ENCODE peak calls at places on chromosomes 16 and 17, in four cellular contexts. M is heart left ventricle, O is tibial nerve, I is IMR-90. U is an unnamed sample.

GRCh38 chr17:65850486-65850885 is 289.0 kb upstream of the AXIN2 start:
- DNase-seq in M (no peak), I (peak; percentile 29), O (no peak), U (no peak)

GRCh38 chr16:80174416-80174815 is 366.4 kb upstream of the DYNLRB2 start:
- DNase-seq in I (peak; percentile 89), M (no peak), O (no peak), U (no peak)

GRCh38 chr16:30721606-30722005 is 22.6 kb downstream of the SRCAP start:
- DNase-seq in I (peak; percentile 16), M (no peak), O (no peak), U (no peak)

GRCh38 chr16:19722981-19723380 is 4.9 kb downstream of the IQCK start:
- DNase-seq in I (no peak), O (no peak), M (no peak), U (no peak)

GRCh38 chr17:1147664-1148063 is 32.1 kb downstream of the ABR start:
- DNase-seq in O (no peak), M (no peak), I (peak; percentile 43), U (no peak)

GRCh38 chr16:64417711-64418227 is 704.1 kb downstream of the CDH11 start:
- DNase-seq in M (no peak), O (no peak), I (peak; percentile 41), U (no peak)

GRCh38 chr17:62051053-62051452 is 14.0 kb downstream of the MED13 start:
- DNase-seq in I (no peak), M (no peak), O (no peak), U (no peak)

GRCh38 chr17:80774643-80775281 is 216.9 kb upstream of the CHMP6 start:
- DNase-seq in M (no peak), I (no peak), O (no peak), U (no peak)

GRCh38 chr16:68417711-68418301 is 30.5 kb downstream of the SMPD3 start:
- DNase-seq in I (no peak), M (no peak), O (no peak), U (peak; percentile 57)

GRCh38 chr16:86886651-86887050 is 308.3 kb downstream of the FOXL1 start:
- DNase-seq in I (peak; percentile 41), O (no peak), M (no peak), U (no peak)

GRCh38 chr16:85613609-85614337 is 651 bp downstream of the GSE1 start:
- DNase-seq in O (peak; percentile 49), M (peak; percentile 82), I (no peak), U (peak; percentile 86)

GRCh38 chr17:53950207-53950857 is 127.6 kb downstream of the KIF2B start:
- DNase-seq in I (no peak), O (no peak), M (no peak), U (no peak)

GRCh38 chr17:59381716-59382570 is 50.5 kb downstream of the YPEL2 start:
- DNase-seq in M (peak; percentile 74), I (no peak), O (peak; percentile 47), U (no peak)

GRCh38 chr16:1335996-1336395 is 2.6 kb downstream of the BAIAP3 start:
- DNase-seq in O (no peak), I (no peak), M (no peak), U (no peak)

GRCh38 chr17:36641877-36642845 is 40.8 kb downstream of the MRM1 start:
- DNase-seq in O (no peak), I (no peak), M (no peak), U (no peak)

GRCh38 chr17:10216213-10216982 is 18.0 kb upstream of the GAS7 start:
- DNase-seq in M (no peak), I (no peak), O (no peak), U (no peak)

GRCh38 chr17:68020451-68020779 is 15.1 kb upstream of the KPNA2 start:
- DNase-seq in M (no peak), I (no peak), O (no peak), U (no peak)

GRCh38 chr17:3213587-3213986 is 6.1 kb downstream of the OR1A1 start:
- DNase-seq in O (no peak), M (no peak), I (no peak), U (no peak)

GRCh38 chr16:78368121-78369102 is 269.0 kb downstream of the WWOX start:
- DNase-seq in M (no peak), O (no peak), I (no peak), U (no peak)

GRCh38 chr17:83145358-83145738 is 65.9 kb downstream of the METRNL start:
- DNase-seq in I (no peak), O (no peak), M (no peak), U (no peak)

GRCh38 chr17:10875411-10875810 is 37.5 kb upstream of the PIRT start:
- DNase-seq in I (no peak), O (no peak), M (no peak), U (peak; percentile 28)

GRCh38 chr16:85205747-85206471 is 93.6 kb upstream of the CIBAR2 start:
- DNase-seq in I (peak; percentile 78), O (peak; percentile 45), M (no peak), U (no peak)

GRCh38 chr16:58451263-58451662 is 48.7 kb upstream of the NDRG4 start:
- DNase-seq in I (no peak), O (no peak), M (no peak), U (no peak)

GRCh38 chr17:2266045-2266864 is 37.3 kb downstream of the SMG6 start:
- DNase-seq in O (no peak), M (no peak), I (no peak), U (no peak)

GRCh38 chr17:26792486-26792885 is 501.4 kb upstream of the WSB1 start:
- DNase-seq in I (peak; percentile 55), M (no peak), O (no peak), U (no peak)

GRCh38 chr16:85173077-85173980 is 61.1 kb upstream of the CIBAR2 start:
- DNase-seq in M (no peak), I (peak; percentile 97), O (no peak), U (no peak)

GRCh38 chr16:68086336-68086821 is 1.2 kb downstream of the NFATC3 start:
- DNase-seq in I (peak; percentile 59), M (no peak), O (no peak), U (peak; percentile 66)

GRCh38 chr16:4091638-4092037 is 24.6 kb downstream of the ADCY9 start:
- DNase-seq in I (no peak), M (no peak), O (no peak), U (no peak)

GRCh38 chr17:68783861-68784260 is 171.3 kb downstream of the ABCA8 start:
- DNase-seq in O (no peak), M (no peak), I (no peak), U (no peak)

GRCh38 chr16:77789646-77790370 is 1.4 kb downstream of the VAT1L start:
- DNase-seq in O (no peak), M (no peak), I (no peak), U (no peak)

GRCh38 chr16:17351471-17352045 is 119.2 kb downstream of the XYLT1 start:
- DNase-seq in M (no peak), O (no peak), I (no peak), U (no peak)

GRCh38 chr17:79051306-79051705 is 23.3 kb upstream of the ENGASE start:
- DNase-seq in O (no peak), I (peak; percentile 36), M (no peak), U (no peak)

GRCh38 chr17:17982796-17983195 is 10.1 kb downstream of the DRC3 start:
- DNase-seq in M (no peak), O (no peak), I (no peak), U (no peak)

GRCh38 chr17:17985153-17985552 is 12.5 kb downstream of the DRC3 start:
- DNase-seq in I (no peak), M (no peak), O (no peak), U (no peak)

GRCh38 chr17:17983776-17984175 is 11.1 kb downstream of the DRC3 start:
- DNase-seq in I (no peak), M (no peak), O (no peak), U (no peak)

GRCh38 chr17:17981330-17981729 is 8.7 kb downstream of the DRC3 start:
- DNase-seq in I (no peak), M (no peak), O (no peak), U (no peak)

DNA sequence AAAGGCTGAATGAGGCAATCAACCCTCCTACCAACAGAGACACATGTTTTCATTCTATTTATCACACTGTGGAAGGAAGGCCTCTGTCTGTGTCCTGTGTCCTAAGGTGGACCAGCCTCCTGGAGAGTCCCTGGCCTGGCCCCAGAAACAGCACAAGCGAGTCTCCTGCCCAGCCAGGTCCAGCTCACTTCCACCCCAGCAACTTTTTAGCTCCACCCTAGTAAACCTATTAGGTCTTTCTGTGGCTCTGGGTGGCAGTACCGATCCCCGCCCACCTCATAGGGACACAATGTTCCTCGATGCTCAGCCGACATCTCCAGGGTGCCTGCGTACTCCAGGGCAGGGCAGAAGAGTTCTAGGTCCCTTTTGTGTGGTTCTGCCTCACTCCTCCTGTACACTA is 10.7 kb downstream of the DRC3 start:
- DNase-seq in I (no peak), M (no peak), O (no peak), U (no peak)
- TF ChIP-seq POLR2A in I (no peak), M (no peak), O (no peak), U (no peak)

GRCh38 chr16:81831722-81832126 is 52.6 kb downstream of the PLCG2 start:
- DNase-seq in M (peak; percentile 77), O (peak; percentile 7), I (no peak), U (peak; percentile 15)
- TF ChIP-seq POLR2A in M (no peak), O (no peak), I (no peak), U (no peak)

DNA sequence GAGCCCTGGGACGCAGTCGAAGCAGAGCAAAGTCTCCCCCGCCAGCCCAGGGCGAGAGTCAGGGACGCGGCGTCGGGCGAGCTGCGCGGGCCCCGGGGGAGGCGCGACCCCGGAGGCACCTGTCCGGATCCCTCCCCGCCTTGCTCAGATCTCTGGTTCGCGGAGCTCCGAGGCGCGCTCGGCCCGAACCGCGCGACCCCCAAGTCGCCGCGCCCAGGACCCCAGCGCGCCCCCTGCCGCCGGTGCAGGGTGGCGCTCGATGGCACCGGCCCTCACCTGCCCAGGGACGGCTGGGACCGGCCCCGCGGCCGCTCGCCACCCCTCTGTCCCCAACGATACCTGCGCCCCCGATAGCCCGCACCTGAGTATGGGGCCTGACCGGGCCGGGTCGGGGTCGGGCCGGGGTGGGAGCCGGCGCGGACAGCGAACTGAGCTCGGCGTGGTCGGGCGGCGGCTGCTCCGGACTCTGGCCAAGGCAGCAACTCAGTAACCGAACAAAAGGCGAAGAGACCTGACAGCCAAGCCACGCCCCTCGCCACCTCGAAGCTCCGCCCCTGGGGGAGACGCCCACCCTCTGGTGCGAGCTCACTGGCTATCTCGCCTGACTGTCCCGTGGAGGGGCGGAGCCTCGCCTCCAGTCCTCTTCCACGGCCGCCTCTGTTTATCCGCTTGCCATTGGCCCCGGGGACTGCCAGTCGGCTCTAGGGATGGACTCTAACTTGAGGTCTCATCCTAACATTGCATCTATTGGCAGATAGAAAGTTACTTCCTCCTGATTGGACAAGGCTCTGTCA is at the start of gene JUP:
- DNase-seq in O (peak; percentile 98), I (peak; percentile 99), M (peak; percentile 99), U (peak; percentile 96)
- TF ChIP-seq POLR2A in O (peak; percentile 99), I (peak; percentile 86), M (peak; percentile 100), U (peak; percentile 66)

DNA sequence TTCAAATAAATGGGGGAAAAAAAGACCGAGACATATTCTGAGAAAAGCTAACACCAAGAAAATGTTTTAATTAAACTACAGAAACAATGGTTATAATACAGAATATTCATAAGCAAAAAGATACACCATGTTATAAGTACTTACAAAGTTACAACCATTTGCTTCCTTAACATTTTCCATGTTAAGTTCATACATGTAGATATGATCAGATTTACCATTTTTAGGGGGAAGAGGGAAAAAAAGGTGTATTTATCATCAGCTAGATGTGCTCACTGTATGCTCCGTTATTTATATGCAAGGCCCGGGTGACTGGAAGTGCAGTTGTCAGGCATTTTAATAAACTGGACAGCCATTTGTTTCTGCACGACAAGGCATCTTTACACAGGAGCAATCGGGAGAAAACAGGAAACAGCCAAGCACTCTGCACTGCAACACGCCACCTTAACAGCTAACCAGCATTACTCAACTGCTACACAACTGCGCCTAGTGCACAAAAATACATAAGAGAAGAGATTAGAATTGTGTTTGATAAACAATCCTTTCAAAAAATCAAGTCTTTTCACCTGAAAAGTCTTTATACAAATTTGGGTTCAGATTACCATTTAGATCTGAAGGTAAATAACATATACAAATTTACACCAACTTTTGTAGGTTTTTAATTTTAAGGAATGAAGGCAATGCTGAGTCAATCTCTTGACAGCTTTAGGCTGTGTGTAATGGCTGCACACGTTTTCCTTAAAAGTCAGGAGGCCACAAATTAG is 2.9 kb downstream of the SRSF2 start:
- DNase-seq in M (no peak), O (no peak), I (peak; percentile 49), U (peak; percentile 39)
- TF ChIP-seq POLR2A in M (no peak), O (no peak), I (no peak), U (no peak)

U was measured in erythroblast.